ENCODE peak calls at places on chromosomes 11 and 22, in five cellular contexts. T, U, I, M and W are unnamed samples.

GRCh38 chr11:123690490-123690889 is 36.1 kb upstream of the SCN3B start:
- DNase-seq in U (no peak), M (no peak), T (no peak), I (no peak), W (no peak)

GRCh38 chr11:75768112-75768908 is at the start of gene DGAT2:
- DNase-seq in U (peak; percentile 82), M (peak; percentile 57), T (peak; percentile 80), I (peak; percentile 27), W (peak; percentile 64)

GRCh38 chr22:26777402-26777801 is 120.0 kb downstream of the MIAT start:
- DNase-seq in I (no peak), T (no peak), U (no peak), M (no peak), W (no peak)

GRCh38 chr11:121350314-121351046 is 57.9 kb downstream of the SC5D start:
- DNase-seq in T (no peak), U (no peak), I (no peak), M (no peak), W (no peak)

GRCh38 chr11:8631395-8632110 is 37.5 kb upstream of the STK33 start:
- DNase-seq in T (no peak), M (no peak), I (no peak), U (no peak), W (no peak)

GRCh38 chr22:20138868-20139267 is 7.3 kb downstream of the ZDHHC8 start:
- DNase-seq in T (no peak), M (no peak), I (no peak), U (no peak), W (no peak)

GRCh38 chr11:113159967-113160621 is 154.3 kb upstream of the TTC12 start:
- DNase-seq in T (no peak), I (no peak), U (no peak), M (no peak), W (no peak)

GRCh38 chr22:24512043-24512442 is 16.9 kb downstream of the UPB1 start:
- DNase-seq in U (no peak), M (no peak), I (no peak), T (no peak), W (no peak)

GRCh38 chr11:88293931-88294330 is 43.6 kb downstream of the CTSC start:
- DNase-seq in U (no peak), M (no peak), T (no peak), I (no peak), W (no peak)

GRCh38 chr22:49303061-49303735 is 524.5 kb downstream of the BRD1 start:
- DNase-seq in T (no peak), I (no peak), M (no peak), U (peak; percentile 11), W (no peak)

GRCh38 chr22:49303781-49304461 is 523.8 kb downstream of the BRD1 start:
- DNase-seq in U (peak; percentile 21), M (no peak), T (no peak), I (no peak), W (no peak)

GRCh38 chr22:49302150-49302460 is 525.6 kb downstream of the BRD1 start:
- DNase-seq in T (no peak), M (no peak), I (no peak), U (no peak), W (no peak)

GRCh38 chr22:49301398-49302149 is 526.1 kb downstream of the BRD1 start:
- DNase-seq in U (peak; percentile 20), T (no peak), M (no peak), I (no peak), W (no peak)

GRCh38 chr22:49302530-49302929 is 525.1 kb downstream of the BRD1 start:
- DNase-seq in T (no peak), I (no peak), M (no peak), U (peak; percentile 11), W (no peak)
- H3K9me3 ChIP-seq in T (no peaks in the 10 kb centered on the region), I (no peaks in the 10 kb centered on the region), M (no peaks in the 10 kb centered on the region), U (no peaks in the 10 kb centered on the region), W (no peaks in the 10 kb centered on the region)

GRCh38 chr11:106496677-106497076 is 419.2 kb downstream of the AASDHPPT start:
- DNase-seq in T (no peak), U (no peak), I (no peak), M (no peak), W (no peak)
- H3K9me3 ChIP-seq in T (no peaks in the 10 kb centered on the region), U (no peaks in the 10 kb centered on the region), I (no peaks in the 10 kb centered on the region), M (no peaks in the 10 kb centered on the region), W (no peaks in the 10 kb centered on the region)

GRCh38 chr11:10017050-10017449 is 277.0 kb downstream of the SBF2 start:
- DNase-seq in U (no peak), M (no peak), T (no peak), I (no peak), W (no peak)

DNA sequence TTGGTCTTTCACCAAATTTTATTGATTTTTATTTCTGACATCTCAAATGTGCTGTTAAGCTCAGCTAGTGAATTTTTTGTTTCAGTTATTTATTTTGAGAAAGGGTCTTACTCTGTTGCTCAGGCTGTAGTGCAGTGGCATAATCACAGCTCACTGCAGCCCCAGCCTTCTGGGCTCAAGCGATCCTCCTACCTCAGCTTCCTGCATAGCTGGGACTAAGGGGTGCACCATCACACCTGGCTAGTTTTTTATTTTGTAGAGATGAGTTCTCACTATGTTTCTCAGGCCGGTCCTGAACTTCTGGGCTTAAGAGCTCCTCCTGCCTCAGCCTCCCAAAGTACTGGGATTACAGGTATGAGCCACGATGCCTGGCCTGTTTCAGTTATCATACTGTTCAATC is 282.0 kb downstream of the SBF2 start:
- DNase-seq in T (no peak), I (no peak), U (no peak), M (no peak), W (no peak)
- H3K9me3 ChIP-seq in T (no peaks in the 10 kb centered on the region), I (peaks cover 8% of the 10 kb centered on the region), U (no peaks in the 10 kb centered on the region), M (no peaks in the 10 kb centered on the region), W (no peaks in the 10 kb centered on the region)

DNA sequence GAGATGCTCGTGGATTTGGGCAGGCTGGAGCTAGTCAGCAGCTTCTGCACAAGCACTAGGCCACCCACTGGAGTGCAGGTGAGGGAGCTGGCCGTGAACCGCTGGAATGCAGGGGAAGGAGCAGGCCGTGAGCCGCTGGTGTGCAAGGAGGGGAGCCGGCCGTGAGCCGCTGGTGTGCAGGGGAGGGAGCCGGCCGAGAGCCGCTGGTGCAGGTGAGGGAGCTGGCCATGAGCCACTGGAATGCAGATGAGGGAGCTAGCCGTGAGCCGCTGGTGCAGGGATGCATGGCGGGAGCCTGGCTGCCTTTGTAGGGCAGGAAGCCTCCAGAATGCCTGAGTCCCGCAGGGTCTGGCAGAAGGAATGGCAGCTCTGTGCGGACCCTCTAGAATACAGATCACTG is 4220.0 kb upstream of the OR11H1 start:
- DNase-seq in M (no peak), T (no peak), I (no peak), U (no peak), W (no peak)
- H3K9me3 ChIP-seq in M (no peaks in the 10 kb centered on the region), T (peaks cover 47% of the 10 kb centered on the region), I (no peaks in the 10 kb centered on the region), U (peaks cover 9% of the 10 kb centered on the region), W (peaks cover 7% of the 10 kb centered on the region)

DNA sequence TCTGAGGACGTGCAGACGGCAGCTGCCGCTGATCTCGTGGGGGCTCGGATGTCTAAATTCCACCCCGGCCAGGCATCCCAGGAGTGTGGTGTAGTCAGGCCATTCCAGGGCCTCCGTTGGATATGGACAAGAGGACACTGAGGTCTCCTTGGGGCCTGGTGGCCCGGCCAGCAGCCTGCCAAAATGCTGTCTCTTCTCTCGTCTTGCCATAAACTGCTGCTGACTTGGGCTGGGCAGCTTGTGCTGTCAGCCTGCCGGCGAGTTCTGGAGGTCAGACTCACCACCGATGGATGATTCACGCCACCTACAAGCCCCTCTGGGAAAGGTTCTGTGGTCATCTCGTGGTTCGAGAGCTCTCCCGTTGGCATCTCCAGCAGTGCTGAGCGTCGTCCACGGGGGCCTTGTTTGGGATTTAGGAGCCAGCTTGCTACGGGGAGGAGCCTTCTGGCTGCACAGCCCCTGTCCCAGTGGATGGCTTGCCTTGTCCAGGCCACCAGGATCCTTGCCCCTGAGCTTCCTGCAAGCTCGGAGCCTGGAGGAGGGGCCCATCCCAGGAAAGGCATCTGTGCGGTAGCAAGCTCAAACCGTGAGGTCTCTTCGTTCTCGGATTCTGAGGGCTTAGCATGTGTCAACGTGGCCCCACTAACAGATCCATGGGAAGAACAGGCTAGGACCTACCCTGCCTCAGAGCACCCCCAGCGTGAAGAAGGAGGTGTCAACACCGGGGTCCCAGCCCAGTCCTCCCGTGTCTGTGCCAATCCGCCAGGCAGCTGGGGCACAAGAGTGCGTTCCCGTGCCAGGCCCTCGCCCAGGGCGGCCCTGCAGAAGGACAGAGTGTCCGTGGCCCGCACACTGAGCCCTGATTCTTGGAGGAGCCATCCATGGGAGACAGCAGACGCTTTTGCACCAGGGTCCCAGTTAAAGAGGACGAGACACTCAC is 1114.1 kb downstream of the BRD1 start:
- DNase-seq in T (no peak), U (no peak), I (no peak), M (no peak), W (no peak)
- H3K9me3 ChIP-seq in T (no peaks in the 10 kb centered on the region), U (no peaks in the 10 kb centered on the region), I (no peaks in the 10 kb centered on the region), M (no peaks in the 10 kb centered on the region), W (no peaks in the 10 kb centered on the region)

GRCh38 chr11:114683007-114683406 is 4.7 kb downstream of the NXPE2 start:
- DNase-seq in T (no peak), M (no peak), U (no peak), I (no peak), W (no peak)

GRCh38 chr11:114679505-114679904 is 1.2 kb downstream of the NXPE2 start:
- DNase-seq in M (no peak), U (no peak), T (no peak), I (no peak), W (no peak)

GRCh38 chr11:114684636-114685035 is 6.3 kb downstream of the NXPE2 start:
- DNase-seq in U (no peak), T (no peak), M (no peak), I (no peak), W (no peak)

GRCh38 chr11:114685097-114685496 is 6.8 kb downstream of the NXPE2 start:
- DNase-seq in M (no peak), I (no peak), U (no peak), T (no peak), W (no peak)
- H3K9me3 ChIP-seq in M (no peaks in the 10 kb centered on the region), I (no peaks in the 10 kb centered on the region), U (no peaks in the 10 kb centered on the region), T (no peaks in the 10 kb centered on the region), W (no peaks in the 10 kb centered on the region)

GRCh38 chr11:101346591-101346990 is 217.0 kb upstream of the PGR start:
- DNase-seq in M (no peak), I (no peak), U (no peak), T (no peak), W (no peak)

GRCh38 chr11:101336858-101337257 is 207.2 kb upstream of the PGR start:
- DNase-seq in I (no peak), T (no peak), U (no peak), M (no peak), W (no peak)

GRCh38 chr11:101345891-101346290 is 216.3 kb upstream of the PGR start:
- DNase-seq in U (no peak), T (no peak), M (no peak), I (no peak), W (no peak)

GRCh38 chr11:101341578-101341977 is 212.0 kb upstream of the PGR start:
- DNase-seq in U (no peak), M (no peak), T (no peak), I (no peak), W (no peak)

GRCh38 chr11:101342307-101342706 is 212.7 kb upstream of the PGR start:
- DNase-seq in I (no peak), U (no peak), T (no peak), M (no peak), W (no peak)
- H3K9me3 ChIP-seq in I (no peaks in the 10 kb centered on the region), U (no peaks in the 10 kb centered on the region), T (no peaks in the 10 kb centered on the region), M (no peaks in the 10 kb centered on the region), W (no peaks in the 10 kb centered on the region)

GRCh38 chr11:35664977-35665441 is 2.4 kb downstream of the TRIM44 start:
- DNase-seq in T (no peak), I (no peak), U (no peak), M (no peak), W (no peak)
- H3K9me3 ChIP-seq in T (no peaks in the 10 kb centered on the region), I (peaks cover 6% of the 10 kb centered on the region), U (no peaks in the 10 kb centered on the region), M (peaks cover 13% of the 10 kb centered on the region), W (no peaks in the 10 kb centered on the region)